ENCODE peak calls at places on chromosomes 11 and 22, in five cellular contexts. R is cardiac fibroblast; C is stimulated activated CD4-positive, alpha-beta T cell treated with anti-CD3 and anti-CD28 coated beads, TNF-alpha, amount 100 ng/mL, for 1 hour; P is SK-N-DZ; E is activated CD8-positive, alpha-beta memory T cell treated with anti-CD3 and anti-CD28 coated beads, Interleukin-2, amount 50 U/mL, for 48 hours. F is an unnamed sample.

GRCh38 chr11:74288161-74288560 is 23.3 kb downstream of the P4HA3 start:
- DNase-seq in E (no peak), C (no peak), P (no peak), R (peak; percentile 97), F (no peak)

GRCh38 chr22:39664485-39665200 is 94.1 kb downstream of the CACNA1I start:
- DNase-seq in E (peak; percentile 65), P (no peak), R (no peak), C (peak; percentile 17), F (no peak)

GRCh38 chr11:34318111-34319037 is 39.4 kb downstream of the ABTB2 start:
- DNase-seq in E (no peak), C (no peak), P (no peak), R (peak; percentile 21), F (no peak)

GRCh38 chr11:394034-394857 is at the start of gene PKP3:
- DNase-seq in R (peak; percentile 50), E (no peak), C (no peak), P (no peak), F (no peak)

GRCh38 chr11:77154381-77155081 is 26.5 kb downstream of the MYO7A start:
- DNase-seq in E (no peak), P (no peak), R (no peak), C (no peak), F (no peak)

GRCh38 chr22:37021710-37022482 is 2.4 kb downstream of the MPST start:
- DNase-seq in R (peak; percentile 54), P (peak; percentile 34), C (peak; percentile 38), E (peak; percentile 82), F (no peak)

GRCh38 chr22:45317551-45318167 is 7.9 kb downstream of the FAM118A start:
- DNase-seq in R (peak; percentile 77), P (no peak), C (no peak), E (no peak), F (no peak)

GRCh38 chr11:125110996-125111340 is 458 bp downstream of the TMEM218 start:
- DNase-seq in R (no peak), E (no peak), P (no peak), C (peak; percentile 1), F (no peak)

GRCh38 chr22:24430431-24431308 is 3.3 kb downstream of the ADORA2A start:
- DNase-seq in P (no peak), R (no peak), E (no peak), C (no peak), F (no peak)

GRCh38 chr22:50445071-50445879 is 29.6 kb downstream of the SBF1 start:
- DNase-seq in P (no peak), C (no peak), E (no peak), R (no peak), F (no peak)

GRCh38 chr22:24450600-24450999 is 23.2 kb downstream of the ADORA2A start:
- DNase-seq in R (no peak), P (peak; percentile 97), E (no peak), C (no peak), F (no peak)

GRCh38 chr22:36027579-36027959 is 1.1 kb downstream of the RBFOX2 start:
- DNase-seq in C (no peak), P (no peak), R (peak; percentile 21), E (no peak), F (peak; percentile 67)

GRCh38 chr11:2267871-2268825 is 2.2 kb downstream of the ASCL2 start:
- DNase-seq in C (no peak), R (no peak), E (no peak), P (no peak), F (no peak)

GRCh38 chr11:66070604-66071325 is 693 bp downstream of the PACS1 start:
- DNase-seq in R (peak; percentile 59), C (no peak), E (no peak), P (no peak), F (peak; percentile 85)

GRCh38 chr11:18608373-18608772 is 8.8 kb downstream of the MISFA start:
- DNase-seq in P (no peak), R (peak; percentile 67), E (no peak), C (no peak), F (no peak)

GRCh38 chr11:112129656-112130055 is 34.2 kb downstream of the IL18 start:
- DNase-seq in P (no peak), R (no peak), C (no peak), E (no peak), F (no peak)

GRCh38 chr22:25351631-25352293 is 132.3 kb downstream of the CRYBB2 start:
- DNase-seq in R (no peak), E (no peak), C (no peak), P (no peak), F (peak; percentile 66)

GRCh38 chr11:64484308-64485061 is 106.5 kb upstream of the SLC22A12 start:
- DNase-seq in E (peak; percentile 6), R (no peak), P (no peak), C (no peak), F (no peak)

GRCh38 chr11:93089474-93090102 is 108.2 kb downstream of the SLC36A4 start:
- DNase-seq in C (no peak), R (peak; percentile 61), E (no peak), P (peak; percentile 70), F (no peak)

GRCh38 chr22:44567846-44568493 is 69.9 kb upstream of the RTL6 start:
- DNase-seq in P (no peak), C (peak; percentile 25), E (peak; percentile 61), R (peak; percentile 57), F (no peak)

GRCh38 chr11:2940930-2941821 is 12.0 kb upstream of the PHLDA2 start:
- DNase-seq in R (no peak), E (no peak), C (no peak), P (no peak), F (no peak)

GRCh38 chr11:128412847-128413791 is 174.2 kb downstream of the ETS1 start:
- DNase-seq in E (no peak), C (no peak), P (no peak), R (no peak), F (no peak)

GRCh38 chr11:69963533-69964246 is 114.4 kb upstream of the ANO1 start:
- DNase-seq in R (no peak), C (no peak), P (no peak), E (no peak), F (no peak)

GRCh38 chr22:48758905-48759875 is 1068.5 kb downstream of the BRD1 start:
- DNase-seq in R (no peak), C (no peak), P (no peak), E (peak; percentile 25), F (peak; percentile 80)

GRCh38 chr11:118652681-118653181 is 26.7 kb downstream of the TREH start:
- DNase-seq in R (no peak), C (no peak), E (no peak), P (no peak), F (no peak)

GRCh38 chr11:69444381-69445130 is 36.9 kb upstream of the LINC01488 start:
- DNase-seq in P (no peak), C (no peak), R (peak; percentile 95), E (no peak), F (no peak)

GRCh38 chr11:111538407-111539114 is 2.0 kb upstream of the LAYN start:
- DNase-seq in P (no peak), E (no peak), C (no peak), R (no peak), F (no peak)

GRCh38 chr11:130915556-130916237 is 582 bp downstream of the SNX19 start:
- DNase-seq in E (no peak), P (no peak), R (no peak), C (no peak), F (no peak)

GRCh38 chr11:70942593-70942992 is 309.8 kb downstream of the SHANK2 start:
- DNase-seq in P (no peak), C (no peak), R (no peak), E (peak; percentile 60), F (no peak)